ENCODE peak calls at places on chromosomes 12 and 14, in eight cellular contexts. T is OCI-LY7, P is lower lobe of right lung, Z is fibroblast of pulmonary artery, B is bronchial epithelial cell, D is Peyer's patch, U is hepatocyte, M is dorsolateral prefrontal cortex. R is an unnamed sample.
A peak's percentile ranks its signal among the peaks of the same experiment; 100 is the strongest.

GRCh38 chr14:71932229-71932951 is at the start of gene RGS6:
- DNase-seq in Z (peak; percentile 6), D (no peak), B (peak; percentile 34), T (no peak), M (no peak), U (peak; percentile 88), P (peak; percentile 56), R (peak; percentile 8)

GRCh38 chr14:33972522-33973162 is 21.8 kb upstream of the EGLN3 start:
- DNase-seq in T (no peak), D (no peak), Z (no peak), P (no peak), B (no peak), M (no peak), U (no peak), R (no peak)

GRCh38 chr12:58916891-58917570 is 3.3 kb downstream of the LRIG3 start:
- DNase-seq in T (no peak), U (peak; percentile 52), D (no peak), Z (peak; percentile 60), B (peak; percentile 65), P (no peak), M (no peak), R (peak; percentile 73)

GRCh38 chr14:31419179-31420012 is 954 bp downstream of the HEATR5A start:
- DNase-seq in D (no peak), M (no peak), T (no peak), Z (peak; percentile 56), B (peak; percentile 38), U (peak; percentile 79), P (no peak), R (peak; percentile 50)

GRCh38 chr12:107429006-107429698 is 256.4 kb upstream of the PWP1 start:
- DNase-seq in P (no peak), B (peak; percentile 86), T (no peak), Z (no peak), U (peak; percentile 64), D (no peak), M (no peak), R (no peak)

GRCh38 chr14:57816568-57817284 is 49.2 kb downstream of the SLC35F4 start:
- DNase-seq in P (no peak), Z (no peak), T (no peak), U (no peak), D (no peak), M (no peak), B (peak; percentile 84), R (no peak)

GRCh38 chr14:63938198-63939005 is 85.6 kb downstream of the SYNE2 start:
- DNase-seq in Z (peak; percentile 29), B (peak; percentile 80), P (no peak), D (no peak), T (peak; percentile 33), M (no peak), U (no peak), R (no peak)

GRCh38 chr12:6192604-6193380 is 7.4 kb upstream of the CD9 start:
- DNase-seq in Z (no peak), T (no peak), M (no peak), P (no peak), B (no peak), U (no peak), D (no peak), R (no peak)

GRCh38 chr14:102140027-102140749 is 491 bp downstream of the WDR20 start:
- DNase-seq in P (peak; percentile 64), T (peak; percentile 50), D (peak; percentile 29), Z (peak; percentile 17), U (peak; percentile 57), B (peak; percentile 36), M (peak; percentile 17), R (peak; percentile 16)

GRCh38 chr12:130049666-130050065 is 112.6 kb upstream of the FZD10 start:
- DNase-seq in U (peak; percentile 13), D (no peak), Z (no peak), B (peak; percentile 15), M (no peak), P (no peak), T (no peak), R (no peak)
- TF ChIP-seq CTCF in U (peak; percentile 24), D (no peak), Z (no peak), B (peak; percentile 34), M (no peak), P (no peak), T (no peak), R (no peak)

GRCh38 chr12:109562871-109563270 is 10.4 kb downstream of the MMAB start:
- DNase-seq in T (no peak), P (no peak), B (no peak), Z (no peak), U (no peak), M (no peak), D (no peak), R (no peak)
- H3K4me3 ChIP-seq in T (no peak overlapping the region), P (no peak overlapping the region), B (no peak overlapping the region), Z (no peak overlapping the region), U (no peak overlapping the region), M (no peak overlapping the region), D (no peak overlapping the region), R (no peak overlapping the region)

GRCh38 chr14:100193417-100194357 is 34.2 kb upstream of the DEGS2 start:
- DNase-seq in T (peak; percentile 24), M (peak; percentile 73), D (no peak), P (no peak), U (no peak), Z (no peak), B (no peak), R (no peak)
- TF ChIP-seq CTCF in T (no peak), M (no peak), D (no peak), P (no peak), U (no peak), Z (no peak), B (no peak), R (no peak)

GRCh38 chr14:61148742-61149350 is 132.3 kb downstream of the TMEM30B start:
- DNase-seq in P (no peak), D (no peak), T (no peak), B (no peak), Z (no peak), M (no peak), U (no peak), R (no peak)

GRCh38 chr14:61147369-61147897 is 133.7 kb downstream of the TMEM30B start:
- DNase-seq in B (peak; percentile 30), D (no peak), Z (peak; percentile 21), M (no peak), U (no peak), T (no peak), P (no peak), R (peak; percentile 67)

GRCh38 chr14:61149896-61150295 is 131.2 kb downstream of the TMEM30B start:
- DNase-seq in Z (no peak), D (no peak), P (no peak), M (no peak), B (no peak), U (no peak), T (no peak), R (no peak)

GRCh38 chr14:61146896-61147295 is 134.2 kb downstream of the TMEM30B start:
- DNase-seq in T (no peak), D (no peak), B (no peak), U (no peak), M (no peak), Z (no peak), P (no peak), R (no peak)

GRCh38 chr14:61147898-61148549 is 133.1 kb downstream of the TMEM30B start:
- DNase-seq in D (no peak), U (no peak), M (peak; percentile 46), Z (peak; percentile 91), P (no peak), T (no peak), B (peak; percentile 39), R (peak; percentile 92)
- H3K4me3 ChIP-seq in D (no peak overlapping the region), U (no peak overlapping the region), M (no peak overlapping the region), Z (no peak overlapping the region), P (no peak overlapping the region), T (no peak overlapping the region), B (no peak overlapping the region), R (no peak overlapping the region)

GRCh38 chr14:36504805-36505192 is 15.2 kb downstream of the NKX2-1 start:
- DNase-seq in T (no peak), P (no peak), B (no peak), U (no peak), Z (no peak), D (no peak), M (no peak), R (no peak)

GRCh38 chr14:36507847-36508417 is 12.1 kb downstream of the NKX2-1 start:
- DNase-seq in B (no peak), U (no peak), Z (no peak), D (no peak), M (no peak), P (no peak), T (no peak), R (no peak)

GRCh38 chr14:36506732-36507614 is 13.1 kb downstream of the NKX2-1 start:
- DNase-seq in M (no peak), P (peak; percentile 50), D (no peak), U (no peak), T (no peak), B (no peak), Z (no peak), R (no peak)

GRCh38 chr14:36505193-36505815 is 14.7 kb downstream of the NKX2-1 start:
- DNase-seq in Z (no peak), U (peak; percentile 23), T (no peak), B (no peak), D (no peak), M (no peak), P (peak; percentile 73), R (no peak)

GRCh38 chr14:36505892-36506731 is 13.9 kb downstream of the NKX2-1 start:
- DNase-seq in T (no peak), P (peak; percentile 69), U (no peak), D (no peak), M (no peak), B (no peak), Z (no peak), R (no peak)
- TF ChIP-seq CTCF in T (no peak), P (no peak), U (peak; percentile 11), D (no peak), M (no peak), B (peak; percentile 42), Z (no peak), R (no peak)